ENCODE peak calls at places on chromosome 11, in eight cellular contexts. C, M, L, P, D, Z, Y and S are unnamed samples.

GRCh38 chr11:69615545-69616278 is 25.2 kb upstream of the CCND1 start:
- DNase-seq in Y (no peak), M (no peak), D (no peak), Z (no peak), C (no peak), L (no peak), P (no peak), S (no peak)

GRCh38 chr11:37504066-37504611 is 906.1 kb upstream of the RAG2 start:
- DNase-seq in D (no peak), Y (peak; percentile 94), Z (no peak), C (no peak), L (no peak), P (no peak), M (no peak), S (no peak)

GRCh38 chr11:23865341-23865975 is 631.4 kb upstream of the LUZP2 start:
- DNase-seq in C (no peak), L (no peak), D (no peak), M (no peak), Z (no peak), Y (peak; percentile 47), P (no peak), S (no peak)

GRCh38 chr11:77656362-77656761 is 18.8 kb upstream of the CLNS1A start:
- DNase-seq in D (no peak), C (no peak), P (no peak), Y (no peak), Z (no peak), L (no peak), M (no peak), S (no peak)

GRCh38 chr11:36441610-36442208 is 68.4 kb downstream of the TRAF6 start:
- DNase-seq in L (no peak), M (no peak), Z (no peak), Y (no peak), P (no peak), D (no peak), C (no peak), S (no peak)

GRCh38 chr11:29914203-29914930 is 102.5 kb downstream of the KCNA4 start:
- DNase-seq in L (no peak), M (no peak), Z (no peak), Y (peak; percentile 86), P (no peak), C (no peak), D (no peak), S (no peak)

GRCh38 chr11:9594267-9595046 is 21.0 kb downstream of the WEE1 start:
- DNase-seq in Y (no peak), M (no peak), Z (no peak), C (no peak), P (no peak), D (no peak), L (no peak), S (no peak)

GRCh38 chr11:81888391-81888790 is 845.3 kb downstream of the FAM181B start:
- DNase-seq in M (no peak), P (no peak), Z (no peak), Y (peak; percentile 50), D (no peak), L (no peak), C (no peak), S (no peak)

GRCh38 chr11:126917531-126918204 is 82.9 kb downstream of the KIRREL3 start:
- DNase-seq in M (no peak), L (no peak), C (no peak), D (no peak), Y (peak; percentile 81), P (peak; percentile 52), Z (no peak), S (no peak)

GRCh38 chr11:102791271-102792036 is 6.5 kb downstream of the MMP1 start:
- DNase-seq in D (no peak), Y (peak; percentile 65), P (no peak), Z (no peak), C (peak; percentile 11), L (no peak), M (no peak), S (no peak)

GRCh38 chr11:2806351-2807058 is 79.1 kb downstream of the CDKN1C start:
- DNase-seq in L (no peak), C (no peak), M (peak; percentile 77), D (no peak), P (no peak), Z (no peak), Y (no peak), S (peak; percentile 6)

GRCh38 chr11:118813551-118813950 is 22.6 kb upstream of the DDX6 start:
- DNase-seq in D (no peak), Y (no peak), P (no peak), L (no peak), C (no peak), Z (no peak), M (no peak), S (no peak)

DNA sequence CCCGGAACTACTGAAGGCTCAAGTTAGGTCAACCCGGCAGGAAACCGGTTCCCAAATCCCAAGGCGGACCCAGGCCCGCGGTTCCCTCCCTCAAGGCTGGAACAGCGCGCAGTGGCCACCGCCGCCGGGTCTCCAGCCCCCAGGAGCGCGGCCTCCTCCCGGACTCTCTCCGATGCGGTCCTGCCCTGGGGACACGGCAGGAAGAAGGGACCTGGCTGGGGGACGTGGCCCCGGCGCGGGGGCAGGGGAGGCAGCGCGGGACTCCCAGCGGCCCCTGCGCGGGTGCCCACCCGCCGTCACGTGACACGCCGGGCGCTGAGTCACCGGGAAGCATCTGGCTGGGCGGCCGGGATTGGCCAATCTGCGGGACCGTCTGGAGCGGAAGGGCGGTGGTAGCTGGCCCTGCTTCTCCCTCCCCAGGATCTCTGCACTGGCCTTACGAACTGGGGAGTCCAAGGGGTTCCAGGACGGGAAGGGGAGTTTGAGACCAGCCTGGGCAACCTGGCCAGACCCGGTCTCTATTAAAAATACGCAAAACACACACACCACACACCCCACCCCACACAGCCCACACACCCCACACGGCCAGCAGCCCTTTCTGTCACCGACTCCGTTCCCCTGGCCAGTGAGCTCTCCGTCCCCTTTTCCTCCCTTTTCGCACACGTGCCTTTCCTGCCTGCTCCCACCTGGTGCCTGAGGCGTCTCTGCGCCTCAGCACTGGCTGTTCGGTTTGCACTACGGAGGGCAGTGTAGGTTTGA is 21.4 kb upstream of the MALAT1 start:
- DNase-seq in C (peak; percentile 94), P (peak; percentile 94), Y (peak; percentile 85), D (no peak), M (peak; percentile 96), L (peak; percentile 81), Z (peak; percentile 98), S (peak; percentile 88)
- TF ChIP-seq CTCF in C (no peak), P (no peak), Y (no peak), D (no peak), M (no peak), L (no peak), Z (no peak), S (no peak)

GRCh38 chr11:57459112-57460016 is 964 bp upstream of the RTN4RL2 start:
- DNase-seq in C (peak; percentile 15), D (no peak), M (no peak), Z (peak; percentile 69), Y (no peak), L (no peak), P (no peak), S (no peak)

GRCh38 chr11:57460756-57461749 is 725 bp downstream of the RTN4RL2 start:
- DNase-seq in C (no peak), D (no peak), P (no peak), M (no peak), Z (peak; percentile 58), Y (no peak), L (no peak), S (no peak)

GRCh38 chr11:57458410-57459111 is 1.8 kb upstream of the RTN4RL2 start:
- DNase-seq in M (no peak), L (peak; percentile 59), D (no peak), Y (no peak), P (no peak), C (peak; percentile 55), Z (peak; percentile 75), S (peak; percentile 43)

GRCh38 chr11:57461841-57462489 is 1.6 kb downstream of the RTN4RL2 start:
- DNase-seq in M (no peak), Z (no peak), Y (no peak), P (no peak), C (no peak), D (no peak), L (no peak), S (no peak)

DNA sequence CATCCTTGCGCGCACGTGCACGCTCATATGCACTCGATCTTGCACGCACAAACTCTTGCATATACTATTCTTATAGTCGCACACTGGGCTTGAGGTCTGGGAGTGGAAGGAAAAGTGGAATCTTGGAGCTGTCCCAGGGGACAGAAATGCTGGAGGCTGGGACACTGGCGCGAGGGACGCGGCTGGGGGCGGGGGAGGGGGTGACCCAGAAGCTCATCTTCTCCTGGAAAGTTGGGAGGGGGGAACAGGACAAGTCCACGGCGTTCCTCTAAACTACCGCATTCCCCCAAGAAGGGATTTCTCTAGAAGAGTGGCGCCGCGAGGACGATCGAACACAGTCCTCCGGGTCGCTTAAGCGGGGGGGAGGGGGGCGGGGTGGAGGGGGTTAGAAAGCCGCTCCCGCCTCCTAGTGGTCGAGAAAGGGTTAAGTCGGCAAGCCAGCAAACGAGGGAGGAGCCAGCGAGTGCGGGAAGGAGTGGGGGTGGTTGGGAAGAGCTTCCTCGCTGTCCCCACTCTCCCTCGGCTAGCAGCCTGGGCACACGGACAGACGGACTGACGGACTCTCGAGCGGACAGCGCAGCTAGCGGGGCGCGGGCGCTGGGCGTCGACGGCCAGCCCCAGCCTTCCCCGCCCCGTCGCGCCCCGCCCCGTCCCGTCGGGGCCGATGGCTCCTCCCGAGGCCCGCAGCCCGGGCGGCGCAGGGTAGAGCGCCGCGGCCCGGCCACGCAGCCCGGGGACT is at the start of gene RTN4RL2:
- DNase-seq in C (peak; percentile 67), L (peak; percentile 47), Y (no peak), P (peak; percentile 88), Z (peak; percentile 84), D (peak; percentile 52), M (no peak), S (peak; percentile 51)
- TF ChIP-seq CTCF in C (no peak), L (peak; percentile 53), Y (peak; percentile 46), P (peak; percentile 44), Z (no peak), D (peak; percentile 43), M (no peak), S (peak; percentile 53)

DNA sequence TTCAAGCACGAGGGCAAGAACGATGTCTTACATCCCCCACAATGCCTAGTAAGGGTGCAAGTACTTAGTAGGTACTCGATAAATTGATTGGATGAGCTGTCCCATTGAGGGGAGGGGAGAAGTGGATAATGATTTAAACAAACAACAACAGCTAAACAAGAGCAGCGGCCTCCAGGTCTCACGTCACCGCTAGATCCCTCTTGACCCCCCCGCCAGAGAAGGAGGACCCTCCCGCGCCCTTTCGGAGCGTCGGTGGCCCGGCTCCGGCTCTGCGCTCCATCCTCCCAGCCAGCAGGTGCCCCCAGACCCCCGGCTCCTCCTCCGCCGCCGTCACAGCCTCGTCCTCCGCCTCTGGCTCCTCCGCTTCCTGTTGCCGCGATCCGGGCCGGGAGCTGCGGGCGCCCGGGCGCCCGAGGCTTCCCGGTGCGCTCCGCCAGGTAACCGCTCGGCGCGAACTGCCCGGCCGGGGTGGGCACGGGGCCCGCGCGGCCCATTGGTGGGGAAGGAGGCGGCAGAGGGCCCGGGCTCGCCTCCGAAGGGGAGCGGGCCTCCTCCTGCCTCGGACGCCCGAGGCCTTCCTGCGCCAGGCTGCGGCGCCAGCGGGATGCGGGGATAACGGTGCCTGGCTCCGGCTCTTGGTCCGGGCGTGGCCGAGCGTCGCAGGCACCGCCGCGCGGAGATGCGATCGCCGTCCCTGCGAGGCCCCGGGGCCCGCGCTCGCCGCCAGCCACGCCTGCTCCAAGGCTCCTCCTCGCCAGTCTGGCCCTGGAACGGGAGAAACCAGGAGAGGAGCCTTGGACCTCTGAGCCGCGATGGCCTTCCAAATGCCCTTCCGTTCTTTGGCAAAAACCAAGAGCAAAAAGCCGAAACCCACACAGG is at the start of gene TLCD5:
- DNase-seq in D (peak; percentile 54), Y (no peak), C (peak; percentile 89), L (peak; percentile 75), P (peak; percentile 49), M (peak; percentile 92), Z (peak; percentile 49), S (peak; percentile 70)
- TF ChIP-seq CTCF in D (peak; percentile 19), Y (peak; percentile 9), C (no peak), L (peak; percentile 24), P (peak; percentile 14), M (peak; percentile 37), Z (no peak), S (no peak)

GRCh38 chr11:10623797-10624761 is 55.6 kb upstream of the LYVE1 start:
- DNase-seq in Z (no peak), D (peak; percentile 43), P (peak; percentile 46), Y (no peak), L (peak; percentile 22), C (peak; percentile 40), M (no peak), S (no peak)
- TF ChIP-seq CTCF in Z (no peak), D (peak; percentile 74), P (peak; percentile 56), Y (peak; percentile 40), L (peak; percentile 46), C (peak; percentile 50), M (peak; percentile 65), S (peak; percentile 42)